ENCODE peak calls at places on chromosomes 6 and 20, in four cellular contexts. L is A549, B is HepG2, G is SK-N-SH. D is an unnamed sample.

GRCh38 chr6:14664112-14664592 is 546.6 kb downstream of the CD83 start:
- DNase-seq in L (no peak), B (no peak), G (peak; percentile 20), D (no peak)

GRCh38 chr6:2959909-2960719 is 11.3 kb downstream of the SERPINB6 start:
- DNase-seq in L (peak; percentile 38), B (no peak), G (no peak), D (no peak)

GRCh38 chr20:36319356-36320260 is 13.5 kb downstream of the DLGAP4 start:
- DNase-seq in L (no peak), B (no peak), G (no peak), D (no peak)

GRCh38 chr6:3022765-3023662 is 23.3 kb downstream of the NQO2 start:
- DNase-seq in L (peak; percentile 16), B (no peak), G (no peak), D (no peak)

GRCh38 chr6:143125455-143125854 is 64.8 kb downstream of the AIG1 start:
- DNase-seq in L (no peak), B (no peak), G (peak; percentile 20), D (no peak)

GRCh38 chr6:35026434-35027222 is 114.5 kb downstream of the TCP11 start:
- DNase-seq in L (no peak), B (no peak), G (no peak), D (no peak)

GRCh38 chr20:47360489-47361267 is 4.2 kb upstream of the ZMYND8 start:
- DNase-seq in L (peak; percentile 94), B (peak; percentile 90), G (peak; percentile 75), D (no peak)

GRCh38 chr20:9627219-9627618 is 112.8 kb downstream of the LAMP5 start:
- DNase-seq in L (no peak), B (no peak), G (no peak), D (no peak)

GRCh38 chr20:38434770-38435554 is at the start of gene SNHG17:
- DNase-seq in L (peak; percentile 98), B (peak; percentile 95), G (peak; percentile 88), D (peak; percentile 60)

GRCh38 chr20:53751394-53752368 is 158.0 kb upstream of the ZNF217 start:
- DNase-seq in L (peak; percentile 62), B (no peak), G (no peak), D (peak; percentile 86)

GRCh38 chr6:40852667-40853383 is 186.2 kb downstream of the UNC5CL start:
- DNase-seq in L (no peak), B (peak; percentile 26), G (no peak), D (no peak)
- TF ChIP-seq PBX3 in L (no peak), B (no peak), G (no peak), D (no peak)

DNA sequence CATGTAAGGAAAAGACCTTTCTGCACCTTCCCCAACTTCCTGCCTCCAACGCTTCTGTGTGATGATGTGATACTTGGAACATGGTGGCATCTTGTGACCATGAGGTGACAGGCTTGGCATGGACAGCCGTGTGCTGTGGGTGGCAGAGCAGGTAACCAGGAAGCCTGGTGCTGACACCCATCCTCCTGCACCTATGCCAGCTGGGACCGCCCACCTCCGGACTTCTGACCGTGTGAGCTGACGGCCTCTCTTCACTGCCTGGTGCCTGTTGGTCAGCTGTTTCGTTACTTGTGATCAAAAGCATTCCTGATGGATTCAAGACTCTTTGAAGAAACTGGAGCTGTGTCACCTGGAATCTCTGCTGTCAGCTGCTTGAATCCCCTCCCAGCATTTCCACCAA is 70.3 kb downstream of the TMEM242 start:
- DNase-seq in L (no peak), B (no peak), G (no peak), D (no peak)
- TF ChIP-seq PBX3 in L (no peak), B (no peak), G (no peak), D (no peak)

GRCh38 chr6:131936156-131936555 is 15.0 kb downstream of the CCN2 start:
- DNase-seq in L (no peak), B (peak; percentile 40), G (no peak), D (no peak)

GRCh38 chr6:131937703-131938631 is 13.2 kb downstream of the CCN2 start:
- DNase-seq in L (peak; percentile 86), B (peak; percentile 100), G (no peak), D (no peak)

GRCh38 chr6:131937219-131937618 is 14.0 kb downstream of the CCN2 start:
- DNase-seq in L (no peak), B (no peak), G (no peak), D (no peak)
- TF ChIP-seq PBX3 in L (no peak), B (no peak), G (no peak), D (no peak)

GRCh38 chr6:106064766-106065165 is 21.4 kb upstream of the PRDM1 start:
- DNase-seq in L (no peak), B (no peak), G (no peak), D (no peak)

GRCh38 chr6:106070626-106071025 is 15.5 kb upstream of the PRDM1 start:
- DNase-seq in L (no peak), B (no peak), G (no peak), D (no peak)

GRCh38 chr6:106072501-106073140 is 13.5 kb upstream of the PRDM1 start:
- DNase-seq in L (no peak), B (no peak), G (no peak), D (no peak)

GRCh38 chr6:106066984-106067383 is 19.2 kb upstream of the PRDM1 start:
- DNase-seq in L (no peak), B (no peak), G (no peak), D (no peak)

GRCh38 chr6:106069478-106069877 is 16.7 kb upstream of the PRDM1 start:
- DNase-seq in L (peak; percentile 34), B (peak; percentile 12), G (peak; percentile 36), D (no peak)
- TF ChIP-seq PBX3 in L (no peak), B (no peak), G (peak; percentile 40), D (no peak)

GRCh38 chr20:3447321-3447720 is 23.5 kb upstream of the ATRN start:
- DNase-seq in L (no peak), B (no peak), G (no peak), D (no peak)
- TF ChIP-seq PBX3 in L (no peak), B (no peak), G (no peak), D (no peak)